ENCODE peak calls at places on chromosomes 1 and 21, in five cellular contexts. H, W, Z, S and X are unnamed samples.

GRCh38 chr1:186491351-186491750 is 30.4 kb upstream of the PDC start:
- DNase-seq in Z (no peak), H (no peak), W (no peak), S (no peak), X (no peak)

GRCh38 chr1:23742670-23743286 is 493 bp upstream of the ELOA start:
- DNase-seq in H (peak; percentile 39), Z (no peak), W (peak; percentile 17), S (no peak), X (no peak)

GRCh38 chr1:216560527-216560926 is 137.3 kb upstream of the USH2A start:
- DNase-seq in W (no peak), H (no peak), Z (no peak), S (no peak), X (no peak)

GRCh38 chr1:89050649-89051033 is 14.4 kb downstream of the GBP1 start:
- DNase-seq in Z (no peak), W (no peak), H (no peak), S (no peak), X (no peak)

GRCh38 chr21:42721341-42721824 is 68.0 kb downstream of the PDE9A start:
- DNase-seq in W (no peak), S (no peak), Z (no peak), H (no peak), X (no peak)

GRCh38 chr1:17627239-17628052 is 87.9 kb downstream of the ARHGEF10L start:
- DNase-seq in H (no peak), W (no peak), Z (no peak), S (no peak), X (no peak)

GRCh38 chr1:9321480-9321849 is 28.8 kb downstream of the SPSB1 start:
- DNase-seq in S (no peak), H (no peak), W (peak; percentile 86), Z (no peak), X (no peak)

GRCh38 chr1:110243581-110243980 is 33.5 kb downstream of the KCNC4 start:
- DNase-seq in Z (no peak), W (peak; percentile 18), S (no peak), H (no peak), X (no peak)

GRCh38 chr21:39217356-39218081 is 34.3 kb upstream of the PSMG1 start:
- DNase-seq in H (no peak), Z (no peak), S (no peak), W (no peak), X (no peak)

GRCh38 chr1:200336111-200336845 is 73.6 kb downstream of the ZNF281 start:
- DNase-seq in W (peak; percentile 50), H (no peak), Z (no peak), S (no peak), X (no peak)

GRCh38 chr1:36872858-36873257 is 161.5 kb downstream of the GRIK3 start:
- DNase-seq in H (no peak), Z (no peak), S (no peak), W (no peak), X (no peak)

GRCh38 chr1:92441316-92442311 is 45.1 kb downstream of the GFI1 start:
- DNase-seq in Z (no peak), H (peak; percentile 85), S (no peak), W (no peak), X (no peak)

GRCh38 chr1:227094249-227094966 is 154.3 kb downstream of the COQ8A start:
- DNase-seq in S (no peak), Z (no peak), H (peak; percentile 28), W (no peak), X (no peak)

GRCh38 chr1:103239034-103239433 is 130.7 kb upstream of the COL11A1 start:
- DNase-seq in S (no peak), W (no peak), Z (no peak), H (no peak), X (no peak)

GRCh38 chr1:179087665-179088064 is 5.8 kb downstream of the TOR3A start:
- DNase-seq in Z (no peak), S (no peak), W (no peak), H (no peak), X (no peak)

GRCh38 chr1:56031011-56031410 is 548.4 kb downstream of the PLPP3 start:
- DNase-seq in W (no peak), Z (no peak), H (no peak), S (no peak), X (no peak)

GRCh38 chr1:9239622-9240401 is 5.2 kb downstream of the H6PD start:
- DNase-seq in H (no peak), S (peak; percentile 37), W (peak; percentile 57), Z (peak; percentile 59), X (no peak)

GRCh38 chr1:243970077-243970476 is 81.0 kb upstream of the ZBTB18 start:
- DNase-seq in W (no peak), Z (no peak), S (no peak), H (no peak), X (no peak)

GRCh38 chr21:39430457-39430856 is 15.1 kb downstream of the LCA5L start:
- DNase-seq in W (no peak), Z (no peak), H (no peak), S (no peak), X (no peak)

GRCh38 chr1:166063701-166064100 is 103.1 kb downstream of the FAM78B start:
- DNase-seq in W (no peak), H (no peak), Z (no peak), S (no peak), X (no peak)

GRCh38 chr21:10272216-10272615 is 249.2 kb upstream of the TPTE start:
- DNase-seq in W (no peak), H (no peak), Z (no peak), S (no peak), X (no peak)

GRCh38 chr1:96973605-96974004 is 252.0 kb downstream of the PTBP2 start:
- DNase-seq in S (no peak), W (peak; percentile 48), H (no peak), Z (peak; percentile 15), X (no peak)

GRCh38 chr1:64082459-64082858 is 121.0 kb upstream of the UBE2U start:
- DNase-seq in H (no peak), S (no peak), Z (no peak), W (peak; percentile 84), X (no peak)

GRCh38 chr1:36199934-36200741 is 24.1 kb upstream of the THRAP3 start:
- DNase-seq in S (no peak), H (peak; percentile 47), W (peak; percentile 85), Z (peak; percentile 30), X (no peak)

GRCh38 chr21:41000838-41001237 is 153.9 kb upstream of the DSCAM start:
- DNase-seq in Z (no peak), S (no peak), W (no peak), H (no peak), X (no peak)

GRCh38 chr1:40931601-40932000 is 47.9 kb upstream of the CTPS1 start:
- DNase-seq in H (no peak), W (no peak), Z (no peak), S (no peak), X (no peak)

GRCh38 chr1:154935749-154936415 is 637 bp downstream of the PMVK start:
- DNase-seq in W (no peak), S (no peak), Z (no peak), H (no peak), X (no peak)

GRCh38 chr1:159282118-159282517 is 20.0 kb upstream of the FCER1A start:
- DNase-seq in H (no peak), Z (no peak), W (no peak), S (no peak), X (no peak)

GRCh38 chr1:115669886-115670285 is 28.1 kb downstream of the VANGL1 start:
- DNase-seq in W (no peak), S (no peak), H (no peak), Z (no peak), X (no peak)

GRCh38 chr1:116918714-116919357 is 9.1 kb downstream of the PTGFRN start:
- DNase-seq in H (no peak), Z (no peak), W (peak; percentile 81), S (no peak), X (no peak)

GRCh38 chr1:243264718-243265117 is 8.9 kb downstream of the SDCCAG8 start:
- DNase-seq in Z (no peak), H (no peak), W (peak; percentile 49), S (no peak), X (no peak)

GRCh38 chr21:34670962-34671348 is 2.2 kb downstream of the CLIC6 start:
- DNase-seq in H (no peak), W (no peak), S (no peak), Z (no peak), X (no peak)

GRCh38 chr1:1320666-1321448 is 3.6 kb downstream of the INTS11 start:
- DNase-seq in Z (no peak), S (no peak), H (no peak), W (no peak), X (no peak)
- TF ChIP-seq CTCF in Z (no peak), S (no peak), H (no peak), W (no peak), X (no peak)

GRCh38 chr1:221748981-221749380 is 7.1 kb upstream of the DUSP10 start:
- DNase-seq in S (no peak), Z (no peak), W (no peak), H (no peak), X (no peak)
- H3K27ac ChIP-seq in S (no peak overlapping the region), Z (no peak overlapping the region), W (no peak overlapping the region), H (no peak overlapping the region), X (no peak overlapping the region)

DNA sequence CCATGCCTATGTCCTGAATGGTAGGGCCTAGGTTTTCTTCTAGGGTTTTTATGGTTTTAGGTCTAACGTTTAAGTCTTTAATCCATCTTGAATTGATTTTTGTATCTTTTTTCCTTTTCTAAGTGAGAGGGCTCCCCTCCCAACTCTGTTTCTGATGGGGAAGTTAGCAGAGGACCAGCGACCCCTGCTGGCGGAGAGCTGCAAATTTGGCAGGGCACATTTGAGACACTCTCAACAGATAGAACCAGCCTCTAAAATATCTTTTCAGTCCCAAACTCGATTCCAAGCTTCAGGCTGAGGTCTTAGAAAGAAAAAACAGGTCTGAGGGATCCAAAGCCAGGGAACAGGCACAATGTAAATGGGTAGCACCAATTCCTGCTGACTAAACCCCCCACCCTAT is 32.5 kb downstream of the LRRC3 start:
- DNase-seq in H (no peak), S (peak; percentile 35), W (no peak), Z (no peak), X (no peak)
- TF ChIP-seq CTCF in H (no peak), S (peak; percentile 15), W (peak; percentile 55), Z (peak; percentile 44), X (no peak)

GRCh38 chr1:25757151-25757845 is 42.7 kb upstream of the SELENON start:
- DNase-seq in W (no peak), Z (no peak), S (no peak), H (no peak), X (no peak)

GRCh38 chr1:25757846-25758185 is 42.2 kb upstream of the SELENON start:
- DNase-seq in H (no peak), W (no peak), S (no peak), Z (no peak), X (no peak)

GRCh38 chr1:25760871-25761270 is 39.1 kb upstream of the SELENON start:
- DNase-seq in S (no peak), H (no peak), W (no peak), Z (no peak), X (no peak)

GRCh38 chr1:25760122-25760719 is 39.8 kb upstream of the SELENON start:
- DNase-seq in S (no peak), W (no peak), Z (no peak), H (no peak), X (no peak)

DNA sequence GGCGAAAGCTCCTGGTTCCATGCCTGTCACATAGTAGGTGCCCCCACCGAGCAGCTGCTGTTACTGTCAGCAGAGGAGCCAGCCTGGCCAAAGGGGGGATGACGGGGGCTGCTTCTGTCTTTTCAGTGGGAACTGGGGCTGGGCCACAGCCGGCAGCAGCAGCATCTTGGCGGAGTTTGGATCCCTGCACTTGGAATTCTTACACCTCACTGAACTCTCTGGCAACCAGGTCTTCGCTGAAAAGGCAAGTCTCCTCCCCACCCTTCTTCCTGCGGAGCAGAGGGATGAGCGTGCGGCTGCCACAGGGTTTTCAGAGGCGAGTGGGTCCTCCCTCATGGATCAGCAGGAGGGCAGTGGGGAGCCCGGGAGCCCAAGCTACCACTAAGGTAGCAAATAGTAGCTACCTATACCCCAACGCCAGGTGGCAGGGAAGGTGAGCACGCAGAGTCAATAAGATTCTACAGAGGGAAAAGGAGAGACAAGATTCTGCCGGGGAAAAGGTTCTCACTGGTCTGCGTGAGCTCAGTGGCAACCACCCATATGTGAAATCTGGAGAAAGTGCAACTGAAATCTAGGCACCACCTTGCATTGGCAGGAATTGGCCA is 41.4 kb upstream of the SELENON start:
- DNase-seq in H (peak; percentile 67), W (no peak), S (no peak), Z (no peak), X (no peak)
- H3K27ac ChIP-seq in H (no peak overlapping the region), W (no peak overlapping the region), S (no peak overlapping the region), Z (no peak overlapping the region), X (peak overlapping the region; percentile 48)